ENCODE peak calls at places on chromosomes 11 and 22, in seven cellular contexts. E, M, Y, D, Z, R and F are unnamed samples.

GRCh38 chr22:50218996-50219727 is 18.4 kb downstream of the SELENOO start:
- DNase-seq in Y (no peak), M (peak; percentile 49), D (peak; percentile 74), E (peak; percentile 77), R (peak; percentile 47), Z (no peak), F (peak; percentile 96)

GRCh38 chr11:36164522-36165250 is 124.5 kb downstream of the COMMD9 start:
- DNase-seq in Y (no peak), R (no peak), E (no peak), Z (no peak), D (peak; percentile 60), M (no peak), F (no peak)

GRCh38 chr11:23280088-23280487 is 419.8 kb upstream of the CCDC179 start:
- DNase-seq in R (no peak), Y (no peak), E (no peak), M (no peak), D (no peak), Z (no peak), F (no peak)

GRCh38 chr11:116832350-116833290 is 2.9 kb downstream of the APOC3 start:
- DNase-seq in D (no peak), Z (no peak), E (peak; percentile 44), M (no peak), R (no peak), Y (no peak), F (no peak)

GRCh38 chr11:117882539-117882938 is 6.1 kb upstream of the FXYD6 start:
- DNase-seq in M (no peak), D (no peak), R (no peak), E (no peak), Y (no peak), Z (no peak), F (no peak)

GRCh38 chr11:2795491-2795991 is 90.0 kb downstream of the CDKN1C start:
- DNase-seq in E (no peak), Y (no peak), Z (no peak), M (no peak), R (no peak), D (no peak), F (no peak)

GRCh38 chr11:62505784-62506145 is 40.8 kb downstream of the AHNAK start:
- DNase-seq in R (no peak), M (no peak), Z (no peak), D (no peak), Y (no peak), E (no peak), F (no peak)

GRCh38 chr11:9862981-9863380 is 199.1 kb downstream of the SWAP70 start:
- DNase-seq in R (no peak), E (no peak), Y (peak; percentile 69), Z (no peak), M (peak; percentile 91), D (peak; percentile 57), F (peak; percentile 30)

GRCh38 chr11:128764617-128765095 is 70.8 kb downstream of the FLI1 start:
- DNase-seq in M (no peak), D (no peak), R (no peak), E (peak; percentile 71), Z (peak; percentile 38), Y (no peak), F (peak; percentile 50)